ENCODE peak calls at places on chromosome 14, in eight cellular contexts. One of them, this sample, is unnamed.
A peak's percentile ranks its signal among the peaks of the same experiment; 100 is the strongest.

GRCh38 chr14:56794088-56794556 is 16.2 kb downstream of the OTX2 start:
- DNase-seq in CD8-positive, alpha-beta T cell: no peak
- DNase-seq in neural crest cell: no peak
- DNase-seq in GM06990: no peak
- DNase-seq in brain microvascular endothelial cell: no peak
- DNase-seq in GM20000: no peak
- DNase-seq in progenitor cell of endocrine pancreas: no peak
- DNase-seq in B cell: no peak
- DNase-seq in this sample: no peak

GRCh38 chr14:50228313-50228712 is 3.1 kb downstream of the SOS2 start:
- DNase-seq in CD8-positive, alpha-beta T cell: no peak
- DNase-seq in neural crest cell: no peak
- DNase-seq in GM06990: no peak
- DNase-seq in brain microvascular endothelial cell: no peak
- DNase-seq in GM20000: no peak
- DNase-seq in progenitor cell of endocrine pancreas: no peak
- DNase-seq in B cell: no peak
- DNase-seq in this sample: no peak

GRCh38 chr14:79278798-79279644 is 932.3 kb downstream of the DIO2 start:
- DNase-seq in CD8-positive, alpha-beta T cell: no peak
- DNase-seq in neural crest cell: peak; percentile 72
- DNase-seq in GM06990: peak; percentile 5
- DNase-seq in brain microvascular endothelial cell: peak; percentile 88
- DNase-seq in GM20000: peak; percentile 13
- DNase-seq in progenitor cell of endocrine pancreas: peak; percentile 84
- DNase-seq in B cell: no peak
- DNase-seq in this sample: no peak

GRCh38 chr14:23182372-23183014 is 967 bp downstream of the SLC7A8 start:
- DNase-seq in CD8-positive, alpha-beta T cell: no peak
- DNase-seq in neural crest cell: no peak
- DNase-seq in GM06990: no peak
- DNase-seq in brain microvascular endothelial cell: no peak
- DNase-seq in GM20000: no peak
- DNase-seq in progenitor cell of endocrine pancreas: peak; percentile 41
- DNase-seq in B cell: peak; percentile 51
- DNase-seq in this sample: no peak

GRCh38 chr14:74019743-74020142 is 594 bp downstream of the BBOF1 start:
- DNase-seq in CD8-positive, alpha-beta T cell: no peak
- DNase-seq in neural crest cell: no peak
- DNase-seq in GM06990: no peak
- DNase-seq in brain microvascular endothelial cell: peak; percentile 60
- DNase-seq in GM20000: no peak
- DNase-seq in progenitor cell of endocrine pancreas: no peak
- DNase-seq in B cell: no peak
- DNase-seq in this sample: no peak

GRCh38 chr14:98368214-98368613 is 903.8 kb downstream of the BCL11B start:
- DNase-seq in CD8-positive, alpha-beta T cell: no peak
- DNase-seq in neural crest cell: no peak
- DNase-seq in GM06990: no peak
- DNase-seq in brain microvascular endothelial cell: no peak
- DNase-seq in GM20000: no peak
- DNase-seq in progenitor cell of endocrine pancreas: no peak
- DNase-seq in B cell: no peak
- DNase-seq in this sample: no peak

GRCh38 chr14:65010211-65010931 is 23.7 kb downstream of the FNTB start:
- DNase-seq in CD8-positive, alpha-beta T cell: no peak
- DNase-seq in neural crest cell: no peak
- DNase-seq in GM06990: no peak
- DNase-seq in brain microvascular endothelial cell: no peak
- DNase-seq in GM20000: no peak
- DNase-seq in progenitor cell of endocrine pancreas: no peak
- DNase-seq in B cell: no peak
- DNase-seq in this sample: no peak

GRCh38 chr14:97499790-97500481 is 702.8 kb downstream of the VRK1 start:
- DNase-seq in CD8-positive, alpha-beta T cell: no peak
- DNase-seq in neural crest cell: no peak
- DNase-seq in GM06990: no peak
- DNase-seq in brain microvascular endothelial cell: no peak
- DNase-seq in GM20000: no peak
- DNase-seq in progenitor cell of endocrine pancreas: no peak
- DNase-seq in B cell: no peak
- DNase-seq in this sample: no peak

GRCh38 chr14:105139212-105139825 is 29.3 kb downstream of the JAG2 start:
- DNase-seq in CD8-positive, alpha-beta T cell: no peak
- DNase-seq in neural crest cell: no peak
- DNase-seq in GM06990: no peak
- DNase-seq in brain microvascular endothelial cell: no peak
- DNase-seq in GM20000: no peak
- DNase-seq in progenitor cell of endocrine pancreas: no peak
- DNase-seq in B cell: no peak
- DNase-seq in this sample: no peak

GRCh38 chr14:20302042-20302761 is 3.5 kb downstream of the TTC5 start:
- DNase-seq in CD8-positive, alpha-beta T cell: no peak
- DNase-seq in neural crest cell: no peak
- DNase-seq in GM06990: no peak
- DNase-seq in brain microvascular endothelial cell: peak; percentile 55
- DNase-seq in GM20000: no peak
- DNase-seq in progenitor cell of endocrine pancreas: no peak
- DNase-seq in B cell: no peak
- DNase-seq in this sample: no peak

GRCh38 chr14:30569216-30569902 is 10.4 kb downstream of the G2E3 start:
- DNase-seq in CD8-positive, alpha-beta T cell: no peak
- DNase-seq in neural crest cell: no peak
- DNase-seq in GM06990: no peak
- DNase-seq in brain microvascular endothelial cell: no peak
- DNase-seq in GM20000: no peak
- DNase-seq in progenitor cell of endocrine pancreas: no peak
- DNase-seq in B cell: no peak
- DNase-seq in this sample: no peak

GRCh38 chr14:99342906-99343305 is 70.9 kb upstream of the BCL11B start:
- DNase-seq in CD8-positive, alpha-beta T cell: no peak
- DNase-seq in neural crest cell: no peak
- DNase-seq in GM06990: no peak
- DNase-seq in brain microvascular endothelial cell: no peak
- DNase-seq in GM20000: no peak
- DNase-seq in progenitor cell of endocrine pancreas: no peak
- DNase-seq in B cell: no peak
- DNase-seq in this sample: no peak

GRCh38 chr14:51848120-51848519 is 12.3 kb upstream of the GNG2 start:
- DNase-seq in CD8-positive, alpha-beta T cell: no peak
- DNase-seq in neural crest cell: no peak
- DNase-seq in GM06990: no peak
- DNase-seq in brain microvascular endothelial cell: no peak
- DNase-seq in GM20000: no peak
- DNase-seq in progenitor cell of endocrine pancreas: no peak
- DNase-seq in B cell: no peak
- DNase-seq in this sample: no peak

GRCh38 chr14:67191768-67192290 is 2.6 kb downstream of the GARIN2 start:
- DNase-seq in CD8-positive, alpha-beta T cell: no peak
- DNase-seq in neural crest cell: no peak
- DNase-seq in GM06990: no peak
- DNase-seq in brain microvascular endothelial cell: no peak
- DNase-seq in GM20000: no peak
- DNase-seq in progenitor cell of endocrine pancreas: no peak
- DNase-seq in B cell: no peak
- DNase-seq in this sample: no peak

GRCh38 chr14:98961191-98961590 is 310.8 kb downstream of the BCL11B start:
- DNase-seq in CD8-positive, alpha-beta T cell: no peak
- DNase-seq in neural crest cell: no peak
- DNase-seq in GM06990: no peak
- DNase-seq in brain microvascular endothelial cell: no peak
- DNase-seq in GM20000: no peak
- DNase-seq in progenitor cell of endocrine pancreas: no peak
- DNase-seq in B cell: no peak
- DNase-seq in this sample: no peak

GRCh38 chr14:31340297-31341063 is 79.9 kb downstream of the HEATR5A start:
- DNase-seq in CD8-positive, alpha-beta T cell: no peak
- DNase-seq in neural crest cell: no peak
- DNase-seq in GM06990: no peak
- DNase-seq in brain microvascular endothelial cell: no peak
- DNase-seq in GM20000: no peak
- DNase-seq in progenitor cell of endocrine pancreas: no peak
- DNase-seq in B cell: no peak
- DNase-seq in this sample: no peak

GRCh38 chr14:52325126-52325525 is 11.0 kb downstream of the PTGER2 start:
- DNase-seq in CD8-positive, alpha-beta T cell: no peak
- DNase-seq in neural crest cell: no peak
- DNase-seq in GM06990: peak; percentile 72
- DNase-seq in brain microvascular endothelial cell: no peak
- DNase-seq in GM20000: peak; percentile 76
- DNase-seq in progenitor cell of endocrine pancreas: no peak
- DNase-seq in B cell: peak; percentile 71
- DNase-seq in this sample: no peak

GRCh38 chr14:106586098-106586704 is 1059.8 kb downstream of the TMEM121 start:
- DNase-seq in CD8-positive, alpha-beta T cell: peak; percentile 26
- DNase-seq in neural crest cell: no peak
- DNase-seq in GM06990: peak; percentile 20
- DNase-seq in brain microvascular endothelial cell: no peak
- DNase-seq in GM20000: peak; percentile 69
- DNase-seq in progenitor cell of endocrine pancreas: no peak
- DNase-seq in B cell: peak; percentile 56
- DNase-seq in this sample: peak; percentile 53
- TF ChIP-seq CTCF in CD8-positive, alpha-beta T cell: peak; percentile 80
- TF ChIP-seq CTCF in neural crest cell: no peak
- TF ChIP-seq CTCF in GM06990: peak; percentile 83
- TF ChIP-seq CTCF in brain microvascular endothelial cell: peak; percentile 20
- TF ChIP-seq CTCF in GM20000: peak; percentile 83
- TF ChIP-seq CTCF in progenitor cell of endocrine pancreas: no peak
- TF ChIP-seq CTCF in B cell: peak; percentile 89
- TF ChIP-seq CTCF in this sample: peak; percentile 77

DNA sequence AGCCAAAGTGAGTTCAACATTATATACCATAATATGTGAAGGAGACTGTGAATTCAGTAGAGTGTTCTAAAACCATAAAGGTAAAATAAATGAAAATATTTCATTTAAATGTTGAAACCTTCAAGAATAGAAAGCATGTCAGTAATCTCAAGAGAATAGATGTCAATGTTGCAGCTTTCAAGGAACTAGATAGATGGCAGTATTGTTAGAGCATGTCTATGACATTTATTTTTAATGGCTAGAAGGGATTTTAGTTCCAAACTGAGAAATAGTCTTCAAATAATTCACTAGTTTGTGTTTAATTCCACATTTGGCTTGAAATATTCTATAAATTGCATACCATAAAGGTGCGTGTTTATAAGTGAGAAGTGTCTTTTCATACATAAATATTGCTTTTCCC is 326.5 kb downstream of the FLRT2 start:
- DNase-seq in CD8-positive, alpha-beta T cell: no peak
- DNase-seq in neural crest cell: no peak
- DNase-seq in GM06990: no peak
- DNase-seq in brain microvascular endothelial cell: no peak
- DNase-seq in GM20000: no peak
- DNase-seq in progenitor cell of endocrine pancreas: no peak
- DNase-seq in B cell: no peak
- DNase-seq in this sample: no peak
- TF ChIP-seq CTCF in CD8-positive, alpha-beta T cell: peak; percentile 28
- TF ChIP-seq CTCF in neural crest cell: no peak
- TF ChIP-seq CTCF in GM06990: no peak
- TF ChIP-seq CTCF in brain microvascular endothelial cell: no peak
- TF ChIP-seq CTCF in GM20000: no peak
- TF ChIP-seq CTCF in progenitor cell of endocrine pancreas: peak; percentile 9
- TF ChIP-seq CTCF in B cell: peak; percentile 9
- TF ChIP-seq CTCF in this sample: no peak

GRCh38 chr14:55157080-55157479 is 28.0 kb downstream of the LGALS3 start:
- DNase-seq in CD8-positive, alpha-beta T cell: no peak
- DNase-seq in neural crest cell: no peak
- DNase-seq in GM06990: no peak
- DNase-seq in brain microvascular endothelial cell: no peak
- DNase-seq in GM20000: no peak
- DNase-seq in progenitor cell of endocrine pancreas: no peak
- DNase-seq in B cell: no peak
- DNase-seq in this sample: no peak

GRCh38 chr14:55158412-55158811 is 29.4 kb downstream of the LGALS3 start:
- DNase-seq in CD8-positive, alpha-beta T cell: no peak
- DNase-seq in neural crest cell: no peak
- DNase-seq in GM06990: no peak
- DNase-seq in brain microvascular endothelial cell: no peak
- DNase-seq in GM20000: no peak
- DNase-seq in progenitor cell of endocrine pancreas: no peak
- DNase-seq in B cell: no peak
- DNase-seq in this sample: no peak

GRCh38 chr14:55160989-55161388 is 30.4 kb downstream of the DLGAP5 start:
- DNase-seq in CD8-positive, alpha-beta T cell: no peak
- DNase-seq in neural crest cell: no peak
- DNase-seq in GM06990: no peak
- DNase-seq in brain microvascular endothelial cell: no peak
- DNase-seq in GM20000: peak; percentile 22
- DNase-seq in progenitor cell of endocrine pancreas: no peak
- DNase-seq in B cell: peak; percentile 15
- DNase-seq in this sample: peak; percentile 5
- TF ChIP-seq CTCF in CD8-positive, alpha-beta T cell: peak; percentile 68
- TF ChIP-seq CTCF in neural crest cell: peak; percentile 70
- TF ChIP-seq CTCF in GM06990: peak; percentile 32
- TF ChIP-seq CTCF in brain microvascular endothelial cell: peak; percentile 32
- TF ChIP-seq CTCF in GM20000: no peak
- TF ChIP-seq CTCF in progenitor cell of endocrine pancreas: peak; percentile 48
- TF ChIP-seq CTCF in B cell: peak; percentile 74
- TF ChIP-seq CTCF in this sample: no peak

GRCh38 chr14:93643127-93643526 is 145.2 kb downstream of the PRIMA1 start:
- DNase-seq in CD8-positive, alpha-beta T cell: no peak
- DNase-seq in neural crest cell: no peak
- DNase-seq in GM06990: no peak
- DNase-seq in brain microvascular endothelial cell: no peak
- DNase-seq in GM20000: no peak
- DNase-seq in progenitor cell of endocrine pancreas: no peak
- DNase-seq in B cell: no peak
- DNase-seq in this sample: no peak

GRCh38 chr14:93654599-93654998 is 133.7 kb downstream of the PRIMA1 start:
- DNase-seq in CD8-positive, alpha-beta T cell: no peak
- DNase-seq in neural crest cell: no peak
- DNase-seq in GM06990: no peak
- DNase-seq in brain microvascular endothelial cell: no peak
- DNase-seq in GM20000: no peak
- DNase-seq in progenitor cell of endocrine pancreas: no peak
- DNase-seq in B cell: no peak
- DNase-seq in this sample: no peak

GRCh38 chr14:93643676-93644075 is 144.6 kb downstream of the PRIMA1 start:
- DNase-seq in CD8-positive, alpha-beta T cell: no peak
- DNase-seq in neural crest cell: no peak
- DNase-seq in GM06990: no peak
- DNase-seq in brain microvascular endothelial cell: no peak
- DNase-seq in GM20000: no peak
- DNase-seq in progenitor cell of endocrine pancreas: no peak
- DNase-seq in B cell: no peak
- DNase-seq in this sample: no peak

DNA sequence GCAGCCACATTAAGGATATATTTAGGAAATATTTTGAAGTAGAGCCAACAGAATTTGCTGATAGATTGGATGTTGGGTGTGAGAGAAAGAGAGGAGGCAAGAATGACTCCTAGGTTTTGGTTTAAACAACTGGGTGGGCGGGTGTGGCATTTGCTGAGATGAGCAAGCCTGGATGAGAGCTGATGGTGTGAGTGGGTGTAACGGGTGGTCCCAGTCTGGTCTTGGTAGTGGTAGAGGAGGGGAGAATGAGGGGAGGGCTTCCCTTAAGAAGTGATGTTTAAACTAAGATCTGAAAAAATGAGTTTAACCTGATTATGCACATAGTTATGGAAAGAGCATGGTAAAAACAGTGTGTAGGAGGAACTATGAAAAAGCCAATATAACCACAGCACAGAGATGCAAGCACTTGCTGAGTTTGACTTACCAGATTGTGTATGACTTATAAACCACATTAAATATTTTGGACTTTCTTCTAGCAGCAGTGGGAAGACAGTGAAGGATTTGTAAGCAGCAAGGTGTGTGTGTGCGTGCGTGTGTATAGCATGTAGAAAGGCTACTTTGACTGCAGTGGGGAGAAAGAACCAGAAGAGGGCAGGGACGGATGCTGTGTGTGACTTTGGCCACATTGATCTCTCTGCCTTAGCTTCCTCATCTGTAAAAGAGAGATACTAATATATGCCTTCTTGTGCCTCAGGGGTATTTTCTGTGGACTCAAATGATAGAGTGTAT is 139.7 kb downstream of the PRIMA1 start:
- DNase-seq in CD8-positive, alpha-beta T cell: no peak
- DNase-seq in neural crest cell: no peak
- DNase-seq in GM06990: no peak
- DNase-seq in brain microvascular endothelial cell: peak; percentile 3
- DNase-seq in GM20000: peak; percentile 5
- DNase-seq in progenitor cell of endocrine pancreas: no peak
- DNase-seq in B cell: no peak
- DNase-seq in this sample: no peak
- TF ChIP-seq CTCF in CD8-positive, alpha-beta T cell: no peak
- TF ChIP-seq CTCF in neural crest cell: peak; percentile 60
- TF ChIP-seq CTCF in GM06990: peak; percentile 27
- TF ChIP-seq CTCF in brain microvascular endothelial cell: peak; percentile 33
- TF ChIP-seq CTCF in GM20000: no peak
- TF ChIP-seq CTCF in progenitor cell of endocrine pancreas: peak; percentile 57
- TF ChIP-seq CTCF in B cell: no peak
- TF ChIP-seq CTCF in this sample: peak; percentile 41

This sample was measured in K562.